ENCODE peak calls at places on chromosome 18, in five cellular contexts. One of them, this sample, is unnamed.

GRCh38 chr18:9147440-9148238 is 11.1 kb downstream of the ANKRD12 start:
- DNase-seq in RPMI7951: peak; percentile 65
- DNase-seq in aorta: no peak
- DNase-seq in Panc1: no peak
- DNase-seq in M059J: peak; percentile 69
- DNase-seq in this sample: peak; percentile 81

GRCh38 chr18:57768557-57769326 is 34.4 kb downstream of the ATP8B1 start:
- DNase-seq in RPMI7951: peak; percentile 43
- DNase-seq in aorta: no peak
- DNase-seq in Panc1: no peak
- DNase-seq in M059J: peak; percentile 69
- DNase-seq in this sample: no peak

GRCh38 chr18:45793295-45793965 is 32.0 kb upstream of the SIGLEC15 start:
- DNase-seq in RPMI7951: peak; percentile 100
- DNase-seq in aorta: no peak
- DNase-seq in Panc1: peak; percentile 71
- DNase-seq in M059J: peak; percentile 100
- DNase-seq in this sample: peak; percentile 99

GRCh38 chr18:5787936-5788335 is 107.4 kb downstream of the TMEM200C start:
- DNase-seq in RPMI7951: no peak
- DNase-seq in aorta: no peak
- DNase-seq in Panc1: no peak
- DNase-seq in M059J: no peak
- DNase-seq in this sample: no peak

GRCh38 chr18:24497052-24497754 is 36.8 kb downstream of the HRH4 start:
- DNase-seq in RPMI7951: peak; percentile 12
- DNase-seq in aorta: no peak
- DNase-seq in Panc1: no peak
- DNase-seq in M059J: peak; percentile 21
- DNase-seq in this sample: peak; percentile 8

GRCh38 chr18:9862686-9863085 is 23.1 kb upstream of the TXNDC2 start:
- DNase-seq in RPMI7951: no peak
- DNase-seq in aorta: no peak
- DNase-seq in Panc1: no peak
- DNase-seq in M059J: no peak
- DNase-seq in this sample: no peak

GRCh38 chr18:26548144-26549102 is at the start of gene KCTD1:
- DNase-seq in RPMI7951: peak; percentile 86
- DNase-seq in aorta: peak; percentile 89
- DNase-seq in Panc1: peak; percentile 30
- DNase-seq in M059J: peak; percentile 85
- DNase-seq in this sample: peak; percentile 85

GRCh38 chr18:39453356-39453755 is 1887.8 kb upstream of the CELF4 start:
- DNase-seq in RPMI7951: no peak
- DNase-seq in aorta: no peak
- DNase-seq in Panc1: no peak
- DNase-seq in M059J: no peak
- DNase-seq in this sample: no peak